ENCODE peak calls at places on chromosome 1, in four cellular contexts. Q, E, U and Z are unnamed samples.

GRCh38 chr1:178580876-178581275 is 68.0 kb downstream of the TEX35 start:
- DNase-seq in Q (no peak), E (no peak), U (no peak), Z (no peak)

GRCh38 chr1:244074559-244075171 is 23.6 kb downstream of the ZBTB18 start:
- DNase-seq in E (no peak), Q (no peak), U (no peak), Z (no peak)

GRCh38 chr1:111742938-111743549 is 3.8 kb upstream of the INKA2 start:
- DNase-seq in E (no peak), U (no peak), Q (peak; percentile 56), Z (peak; percentile 72)

GRCh38 chr1:173269490-173270230 is 62.5 kb upstream of the TNFSF4 start:
- DNase-seq in E (no peak), Q (peak; percentile 91), U (no peak), Z (peak; percentile 97)

GRCh38 chr1:7594002-7594713 is 176.9 kb upstream of the VAMP3 start:
- DNase-seq in E (no peak), Q (no peak), U (peak; percentile 8), Z (no peak)

GRCh38 chr1:81305997-81306452 is 494.7 kb upstream of the ADGRL2 start:
- DNase-seq in U (no peak), Q (peak; percentile 76), E (peak; percentile 7), Z (peak; percentile 69)

GRCh38 chr1:246008256-246008901 is 498.7 kb downstream of the SMYD3 start:
- DNase-seq in Q (no peak), U (no peak), E (no peak), Z (no peak)

GRCh38 chr1:114453361-114453784 is 57.6 kb downstream of the TRIM33 start:
- DNase-seq in E (no peak), Q (no peak), U (no peak), Z (no peak)

GRCh38 chr1:10529772-10530171 is 55.0 kb downstream of the PEX14 start:
- DNase-seq in E (no peak), Q (no peak), U (no peak), Z (no peak)

GRCh38 chr1:165832902-165833301 is 5.5 kb downstream of the UCK2 start:
- DNase-seq in U (no peak), Q (no peak), E (no peak), Z (no peak)

GRCh38 chr1:245131026-245131393 is 23.8 kb upstream of the KIF26B start:
- DNase-seq in E (no peak), Q (no peak), U (no peak), Z (no peak)

GRCh38 chr1:59214764-59215208 is 82.1 kb upstream of the FGGY start:
- DNase-seq in U (peak; percentile 69), E (peak; percentile 66), Q (peak; percentile 79), Z (no peak)

GRCh38 chr1:204637985-204638356 is 47.6 kb downstream of the LRRN2 start:
- DNase-seq in E (no peak), Q (no peak), U (no peak), Z (peak; percentile 28)

GRCh38 chr1:112700290-112701226 is 6.4 kb downstream of the RHOC start:
- DNase-seq in E (peak; percentile 95), U (peak; percentile 93), Q (peak; percentile 99), Z (peak; percentile 98)

GRCh38 chr1:163561570-163562295 is 240.0 kb downstream of the NUF2 start:
- DNase-seq in U (no peak), E (no peak), Q (peak; percentile 32), Z (peak; percentile 37)

GRCh38 chr1:110689868-110690267 is 15.1 kb upstream of the KCNA3 start:
- DNase-seq in E (no peak), U (no peak), Q (no peak), Z (no peak)

GRCh38 chr1:11806307-11806936 is 431 bp downstream of the CLCN6 start:
- DNase-seq in E (no peak), Q (peak; percentile 44), U (no peak), Z (peak; percentile 47)

GRCh38 chr1:232389744-232390143 is 240.2 kb downstream of the SIPA1L2 start:
- DNase-seq in Q (no peak), U (no peak), E (no peak), Z (no peak)

GRCh38 chr1:17502326-17502778 is 37.1 kb upstream of the ARHGEF10L start:
- DNase-seq in Q (peak; percentile 86), E (peak; percentile 90), U (peak; percentile 81), Z (peak; percentile 90)

GRCh38 chr1:51464828-51465227 is 54.2 kb downstream of the EPS15 start:
- DNase-seq in Q (no peak), E (no peak), U (no peak), Z (no peak)

GRCh38 chr1:33860671-33861070 is 3.2 kb upstream of the HMGB4 start:
- DNase-seq in E (no peak), Q (no peak), U (no peak), Z (no peak)

GRCh38 chr1:183822081-183822611 is 17.2 kb downstream of the RGL1 start:
- DNase-seq in U (no peak), Q (peak; percentile 35), E (no peak), Z (peak; percentile 68)

GRCh38 chr1:183821309-183822080 is 16.6 kb downstream of the RGL1 start:
- DNase-seq in E (no peak), Q (no peak), U (no peak), Z (peak; percentile 55)

GRCh38 chr1:183812686-183813569 is 8.0 kb downstream of the RGL1 start:
- DNase-seq in Q (peak; percentile 78), U (no peak), E (no peak), Z (peak; percentile 75)

GRCh38 chr1:183816110-183816509 is 11.2 kb downstream of the RGL1 start:
- DNase-seq in E (no peak), Q (no peak), U (no peak), Z (no peak)

GRCh38 chr1:183817576-183818288 is 12.8 kb downstream of the RGL1 start:
- DNase-seq in Q (no peak), U (no peak), E (no peak), Z (peak; percentile 14)
- H3K4me3 ChIP-seq in Q (no peak overlapping the region), U (no peak overlapping the region), E (no peak overlapping the region), Z (no peak overlapping the region)

GRCh38 chr1:185672719-185673360 is 61.4 kb upstream of the HMCN1 start:
- DNase-seq in U (no peak), Q (no peak), E (peak; percentile 32), Z (no peak)
- TF ChIP-seq CTCF in U (no peak), Q (no peak), E (no peak), Z (no peak)

DNA sequence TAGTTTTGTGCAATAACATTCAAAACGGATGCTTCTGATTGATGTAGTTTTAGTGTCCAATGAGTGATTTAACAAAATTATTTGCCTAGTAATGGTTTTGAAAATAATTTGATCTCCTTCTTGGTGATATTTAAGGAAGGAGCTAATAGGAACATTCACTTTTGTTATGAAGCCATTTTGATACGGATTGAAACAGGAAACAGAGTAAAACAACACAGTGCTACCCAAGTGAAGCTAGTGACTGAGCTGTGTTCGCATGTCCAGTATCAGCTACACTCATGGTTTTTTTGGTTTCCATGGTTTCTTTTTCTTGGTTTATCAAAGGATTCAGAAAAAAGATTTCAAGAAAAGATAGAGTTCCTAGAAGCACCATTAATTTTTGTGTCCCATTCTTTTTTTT is 40.1 kb upstream of the PLEKHO1 start:
- DNase-seq in Q (no peak), U (no peak), E (no peak), Z (no peak)
- H3K4me3 ChIP-seq in Q (no peak overlapping the region), U (no peak overlapping the region), E (no peak overlapping the region), Z (no peak overlapping the region)

GRCh38 chr1:154726903-154727302 is 118.9 kb upstream of the ADAR start:
- DNase-seq in Q (no peak), E (no peak), U (no peak), Z (no peak)
- TF ChIP-seq CTCF in Q (no peak), E (no peak), U (no peak), Z (no peak)